ENCODE peak calls at places on chromosomes 16 and 17, in five cellular contexts. V is tibial nerve, K is coronary artery, T is A549, B is GM23248. Q is an unnamed sample.

GRCh38 chr17:77320501-77321256 is 179.9 kb downstream of the SEC14L1 start:
- DNase-seq in V (peak; percentile 64), K (peak; percentile 84), T (no peak), B (peak; percentile 95), Q (peak; percentile 88)

GRCh38 chr17:63437287-63438091 is 8.6 kb downstream of the CYB561 start:
- DNase-seq in V (no peak), K (no peak), T (no peak), B (peak; percentile 53), Q (peak; percentile 72)

GRCh38 chr17:44389281-44389680 is at the start of gene ITGA2B:
- DNase-seq in V (no peak), K (no peak), T (no peak), B (no peak), Q (no peak)

GRCh38 chr17:62925267-62925836 is 40.7 kb upstream of the TANC2 start:
- DNase-seq in V (no peak), K (no peak), T (no peak), B (peak; percentile 10), Q (no peak)

GRCh38 chr17:48506246-48506645 is 24.6 kb downstream of the HOXB1 start:
- DNase-seq in V (no peak), K (no peak), T (no peak), B (peak; percentile 34), Q (no peak)

GRCh38 chr17:41434313-41434895 is 6.4 kb downstream of the KRT38 start:
- DNase-seq in V (no peak), K (no peak), T (no peak), B (no peak), Q (no peak)

GRCh38 chr17:71668807-71669206 is 452.0 kb upstream of the SOX9 start:
- DNase-seq in V (no peak), K (no peak), T (no peak), B (no peak), Q (no peak)

GRCh38 chr17:79581306-79581932 is 29.4 kb downstream of the RBFOX3 start:
- DNase-seq in V (no peak), K (no peak), T (no peak), B (no peak), Q (no peak)

GRCh38 chr16:5002699-5003143 is 31.0 kb downstream of the NAGPA start:
- DNase-seq in V (no peak), K (no peak), T (no peak), B (no peak), Q (no peak)

GRCh38 chr16:57113042-57113453 is 20.7 kb downstream of the CPNE2 start:
- DNase-seq in V (no peak), K (no peak), T (no peak), B (peak; percentile 63), Q (no peak)

GRCh38 chr17:4584125-4584834 is at the start of gene SMTNL2:
- DNase-seq in V (no peak), K (no peak), T (peak; percentile 49), B (peak; percentile 27), Q (peak; percentile 83)

GRCh38 chr16:19284207-19284606 is 1.3 kb upstream of the CLEC19A start:
- DNase-seq in V (no peak), K (no peak), T (peak; percentile 58), B (peak; percentile 43), Q (peak; percentile 65)

GRCh38 chr16:1333149-1333812 is at the start of gene BAIAP3:
- DNase-seq in V (no peak), K (no peak), T (peak; percentile 46), B (peak; percentile 75), Q (peak; percentile 88)

GRCh38 chr16:27421961-27422740 is 20.2 kb downstream of the IL21R start:
- DNase-seq in V (no peak), K (no peak), T (no peak), B (no peak), Q (no peak)

GRCh38 chr16:89360760-89361435 is 129.5 kb downstream of the ANKRD11 start:
- DNase-seq in V (no peak), K (no peak), T (no peak), B (no peak), Q (peak; percentile 72)

GRCh38 chr16:54140057-54140787 is 146.4 kb downstream of the IRX3 start:
- DNase-seq in V (no peak), K (no peak), T (no peak), B (peak; percentile 14), Q (no peak)

GRCh38 chr17:77428901-77429734 is 288.3 kb downstream of the SEC14L1 start:
- DNase-seq in V (no peak), K (peak; percentile 73), T (no peak), B (no peak), Q (no peak)

GRCh38 chr17:78962345-78962983 is 17.3 kb downstream of the LGALS3BP start:
- DNase-seq in V (no peak), K (no peak), T (no peak), B (peak; percentile 59), Q (no peak)

GRCh38 chr16:89270666-89271345 is 53.3 kb downstream of the ZNF778 start:
- DNase-seq in V (no peak), K (no peak), T (no peak), B (no peak), Q (no peak)

GRCh38 chr16:30063893-30064745 is 1.4 kb upstream of the ALDOA start:
- DNase-seq in V (peak; percentile 79), K (peak; percentile 87), T (peak; percentile 73), B (peak; percentile 56), Q (peak; percentile 87)

GRCh38 chr16:17768257-17768656 is 297.5 kb upstream of the XYLT1 start:
- DNase-seq in V (no peak), K (no peak), T (no peak), B (peak; percentile 69), Q (no peak)

GRCh38 chr17:64063766-64064224 is 43.4 kb upstream of the ICAM2 start:
- DNase-seq in V (no peak), K (no peak), T (peak; percentile 53), B (peak; percentile 24), Q (peak; percentile 87)

DNA sequence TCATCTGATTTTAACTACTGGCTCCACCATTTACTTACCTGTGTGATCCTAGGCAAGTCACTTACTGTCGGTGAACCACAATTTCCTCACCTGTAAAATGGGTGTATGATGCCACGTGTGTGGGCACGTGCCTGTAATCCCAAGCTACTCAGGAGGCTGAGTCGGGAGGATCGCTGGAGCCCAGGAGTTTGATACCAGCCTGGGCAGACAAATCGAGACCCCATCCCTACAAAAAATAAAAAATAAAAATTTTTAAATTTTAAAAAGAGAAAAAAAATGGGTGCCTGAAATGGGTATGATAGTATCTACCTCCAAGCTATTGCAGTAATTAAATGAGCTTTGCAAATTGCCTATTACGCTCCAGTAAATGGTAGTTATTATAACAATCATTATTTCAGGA is 225.3 kb downstream of the CCDC182 start:
- DNase-seq in V (no peak), K (no peak), T (no peak), B (no peak), Q (no peak)
- H3K27ac ChIP-seq in V (no peak overlapping the region), K (no peak overlapping the region), T (peak overlapping the region; percentile 80), B (no peak overlapping the region), Q (no peak overlapping the region)

GRCh38 chr16:70364399-70364798 is 17.7 kb downstream of the DDX19A start:
- DNase-seq in V (no peak), K (no peak), T (no peak), B (no peak), Q (no peak)
- H3K27ac ChIP-seq in V (no peak overlapping the region), K (no peak overlapping the region), T (no peak overlapping the region), B (no peak overlapping the region), Q (no peak overlapping the region)

DNA sequence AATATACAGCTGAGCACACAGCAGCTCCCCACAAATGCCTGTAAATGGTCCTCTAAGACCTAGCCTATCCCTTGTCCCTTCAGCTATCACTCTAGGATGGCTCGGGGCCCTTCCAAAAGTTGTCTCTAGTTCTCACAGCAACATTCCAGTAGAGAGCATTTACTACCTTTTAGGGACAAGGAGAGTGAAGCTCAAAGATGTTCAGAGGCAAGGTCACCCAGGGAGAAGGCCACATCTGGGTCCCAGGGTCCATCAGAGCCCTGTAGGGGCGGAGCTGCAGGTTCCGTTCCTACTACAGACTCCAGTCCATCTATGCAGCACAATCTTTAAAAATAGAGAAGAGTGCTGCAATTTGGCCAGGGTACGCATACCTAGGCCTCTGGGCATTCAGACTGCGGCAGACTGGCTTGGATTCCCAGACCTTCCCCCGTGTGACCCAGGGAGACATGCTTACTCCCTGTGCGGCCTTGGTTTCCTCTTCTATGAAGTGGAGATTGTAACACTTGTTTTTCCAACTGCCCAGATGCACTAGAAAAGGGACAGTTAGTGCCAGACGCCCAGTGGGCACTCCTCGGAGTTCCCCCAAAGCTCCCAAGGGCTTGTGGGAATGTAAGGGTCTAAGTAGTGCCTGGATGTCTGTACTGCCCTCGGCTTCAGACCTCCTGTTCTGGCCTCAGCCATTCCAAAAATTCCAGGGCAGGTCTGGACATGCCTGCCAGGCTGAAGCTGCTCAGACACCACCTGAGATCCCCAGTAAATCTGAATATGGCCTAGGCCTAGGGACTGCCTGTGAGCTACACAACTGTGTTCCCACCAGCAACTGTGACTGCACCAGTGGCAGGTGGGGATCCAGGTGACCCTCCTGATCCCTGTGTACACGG is 2.5 kb downstream of the SLC12A4 start:
- DNase-seq in V (no peak), K (no peak), T (no peak), B (no peak), Q (no peak)
- H3K27ac ChIP-seq in V (peak overlapping the region; percentile 99), K (peak overlapping the region; percentile 98), T (peak overlapping the region; percentile 95), B (peak overlapping the region; percentile 80), Q (no peak overlapping the region)

GRCh38 chr16:50509521-50510341 is 38.5 kb upstream of the NKD1 start:
- DNase-seq in V (peak; percentile 14), K (no peak), T (no peak), B (peak; percentile 13), Q (no peak)
- H3K27ac ChIP-seq in V (no peak overlapping the region), K (no peak overlapping the region), T (no peak overlapping the region), B (no peak overlapping the region), Q (no peak overlapping the region)